ENCODE peak calls at places on chromosomes 11 and 22, in eight cellular contexts. B is GM04503; Z is HFFc6; D is fibroblast of mammary gland; U is LoVo; W is activated T-cell treated with anti-CD3 and anti-CD28 coated beads, Interleukin-2, amount 50 U/mL, for 72 hours; K is activated T-helper 1 cell treated with anti-CD3 and anti-CD28 coated beads, Interleukin-2, amount 50 U/mL, for 16 hours; J is D341Med. L is an unnamed sample.

GRCh38 chr11:116712428-116712827 is 60.4 kb downstream of the BUD13 start:
- DNase-seq in J (no peak), U (no peak), W (no peak), K (no peak), D (no peak), Z (no peak), B (no peak), L (no peak)

GRCh38 chr11:68843703-68844312 is 2.1 kb upstream of the CPT1A start:
- DNase-seq in B (no peak), W (peak), Z (no peak), D (no peak), K (peak), U (peak), J (peak), L (peak)

GRCh38 chr11:14583252-14584105 is 60.1 kb upstream of the PDE3B start:
- DNase-seq in D (no peak), B (no peak), J (no peak), W (no peak), K (no peak), U (no peak), Z (no peak), L (no peak)

GRCh38 chr22:43953988-43954771 is 1.1 kb upstream of the SAMM50 start:
- DNase-seq in Z (no peak), W (no peak), D (no peak), U (no peak), B (no peak), J (no peak), K (no peak), L (no peak)

GRCh38 chr11:17275376-17276235 is 933 bp upstream of the NUCB2 start:
- DNase-seq in Z (no peak), W (no peak), K (no peak), D (peak), U (no peak), B (no peak), J (no peak), L (no peak)

GRCh38 chr11:94342250-94342649 is 37.9 kb downstream of the IZUMO1R start:
- DNase-seq in U (no peak), Z (no peak), B (no peak), W (no peak), K (no peak), J (no peak), D (peak), L (no peak)

GRCh38 chr22:48106715-48107259 is 1344.3 kb downstream of the TBC1D22A start:
- DNase-seq in B (no peak), J (no peak), U (no peak), K (no peak), W (no peak), Z (no peak), D (no peak), L (no peak)

GRCh38 chr11:120331301-120331966 is 4.8 kb upstream of the ARHGEF12 start:
- DNase-seq in D (peak), Z (peak), W (no peak), J (peak), U (peak), B (peak), K (no peak), L (no peak)

GRCh38 chr11:119776031-119776636 is 47.1 kb upstream of the NECTIN1 start:
- DNase-seq in J (no peak), B (no peak), K (no peak), U (no peak), Z (no peak), W (no peak), D (no peak), L (no peak)

L was measured in CD4-positive, alpha-beta T cell.